ENCODE peak calls at places on chromosome 4, in nine cellular contexts. B, L, O, G, V, C, T, A and Z are unnamed samples. For H3K27me3 and H3K36me3, the result is how much of the 10 kb centered on the place peaks cover.

GRCh38 chr4:116073051-116073450 is 959.6 kb upstream of the NDST4 start:
- DNase-seq in C (no peak), G (no peak), T (no peak), L (no peak), V (no peak), A (no peak), O (no peak), B (no peak), Z (no peak)

GRCh38 chr4:3705236-3705987 is 60.8 kb upstream of the ADRA2C start:
- DNase-seq in C (no peak), O (no peak), V (no peak), T (peak), A (no peak), B (no peak), G (no peak), L (no peak), Z (no peak)

GRCh38 chr4:78545275-78546246 is 6.0 kb upstream of the ANXA3 start:
- DNase-seq in T (no peak), V (no peak), C (no peak), L (no peak), G (no peak), A (peak), O (no peak), B (no peak), Z (no peak)

GRCh38 chr4:74038161-74039064 is at the start of gene CXCL3:
- DNase-seq in L (peak), G (peak), O (peak), C (peak), V (peak), T (peak), B (peak), A (peak), Z (peak)

GRCh38 chr4:61468091-61468720 is 268.1 kb downstream of the ADGRL3 start:
- DNase-seq in G (no peak), T (no peak), A (no peak), C (no peak), V (no peak), O (no peak), L (no peak), B (no peak), Z (no peak)

GRCh38 chr4:7905461-7905915 is 34.2 kb downstream of the AFAP1 start:
- DNase-seq in G (peak), T (no peak), A (peak), L (no peak), B (no peak), C (no peak), O (peak), V (no peak), Z (no peak)

GRCh38 chr4:76984788-76985211 is 35.2 kb downstream of the SEPTIN11 start:
- DNase-seq in G (peak), O (peak), T (peak), L (peak), A (peak), B (peak), C (no peak), V (no peak), Z (peak)

GRCh38 chr4:6469898-6470501 is 2.4 kb downstream of the PPP2R2C start:
- DNase-seq in O (no peak), A (no peak), V (no peak), G (no peak), C (no peak), B (no peak), L (no peak), T (no peak), Z (no peak)

GRCh38 chr4:159272341-159273125 is 169.7 kb downstream of the RAPGEF2 start:
- DNase-seq in T (no peak), L (no peak), B (no peak), C (no peak), O (no peak), G (no peak), A (no peak), V (no peak), Z (no peak)

GRCh38 chr4:138204507-138204906 is 37.6 kb downstream of the SLC7A11 start:
- DNase-seq in A (no peak), L (no peak), G (no peak), B (no peak), O (no peak), V (no peak), C (no peak), T (no peak), Z (no peak)

GRCh38 chr4:13182136-13182535 is 302.0 kb downstream of the RAB28 start:
- DNase-seq in O (no peak), G (no peak), V (no peak), L (no peak), B (no peak), T (no peak), C (no peak), A (peak), Z (no peak)

GRCh38 chr4:113311047-113311446 is 261.6 kb downstream of the ANK2 start:
- DNase-seq in B (no peak), V (no peak), L (no peak), O (no peak), T (no peak), C (no peak), G (no peak), A (no peak), Z (no peak)

GRCh38 chr4:174420317-174420716 is 102.0 kb downstream of the HPGD start:
- DNase-seq in C (no peak), A (no peak), O (no peak), L (no peak), T (no peak), B (no peak), V (no peak), G (no peak), Z (no peak)

GRCh38 chr4:6965329-6965728 is 55.7 kb downstream of the TBC1D14 start:
- DNase-seq in T (no peak), L (no peak), G (no peak), V (no peak), C (no peak), O (no peak), B (no peak), A (no peak), Z (no peak)

GRCh38 chr4:161546902-161547301 is 616.9 kb downstream of the FSTL5 start:
- DNase-seq in V (no peak), O (no peak), T (no peak), A (no peak), C (no peak), B (no peak), L (no peak), G (no peak), Z (peak)

GRCh38 chr4:176587920-176588319 is 204.8 kb downstream of the VEGFC start:
- DNase-seq in G (no peak), C (no peak), O (peak), T (no peak), V (no peak), L (no peak), A (peak), B (no peak), Z (no peak)

GRCh38 chr4:25172964-25173917 is 13.0 kb upstream of the SEPSECS start:
- DNase-seq in V (no peak), L (no peak), O (peak), T (peak), G (peak), C (no peak), A (peak), B (no peak), Z (peak)

GRCh38 chr4:152374153-152374552 is 161.7 kb downstream of the FBXW7 start:
- DNase-seq in B (no peak), L (no peak), T (no peak), G (no peak), V (no peak), A (no peak), C (no peak), O (no peak), Z (no peak)

GRCh38 chr4:152369203-152369902 is 166.5 kb downstream of the FBXW7 start:
- DNase-seq in B (no peak), A (no peak), O (no peak), V (no peak), G (no peak), T (no peak), L (no peak), C (no peak), Z (no peak)

GRCh38 chr4:152374606-152375285 is 161.1 kb downstream of the FBXW7 start:
- DNase-seq in T (no peak), C (no peak), B (no peak), L (no peak), G (no peak), O (no peak), V (no peak), A (peak), Z (no peak)

GRCh38 chr4:152369903-152370296 is 166.0 kb downstream of the FBXW7 start:
- DNase-seq in O (no peak), V (no peak), A (peak), G (no peak), B (no peak), C (no peak), T (no peak), L (no peak), Z (no peak)

DNA sequence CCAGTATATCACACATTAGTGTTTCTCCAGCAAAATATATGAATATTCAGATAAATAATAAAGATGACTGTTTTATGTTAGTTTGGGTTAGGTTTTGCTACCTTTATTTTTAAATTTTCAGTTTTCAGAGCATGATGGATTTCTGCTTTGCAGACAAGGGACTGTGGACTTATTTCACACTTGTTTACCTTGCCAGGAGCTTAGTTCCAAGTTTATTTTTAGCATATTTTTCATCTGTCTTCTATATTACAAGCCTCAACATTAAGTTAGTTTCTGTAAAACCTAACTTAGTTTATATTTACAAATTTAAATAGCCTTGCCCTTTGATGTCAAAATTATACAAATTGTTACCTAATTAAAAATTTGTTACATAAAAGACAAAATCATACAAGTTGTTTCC is 163.4 kb downstream of the FBXW7 start:
- DNase-seq in A (no peak), V (no peak), L (no peak), G (no peak), T (no peak), C (no peak), O (no peak), B (no peak), Z (no peak)
- H3K4me3 ChIP-seq in A (no peak), V (no peak), L (no peak), G (no peak), T (no peak), C (no peak), O (no peak), B (no peak), Z (no peak)

GRCh38 chr4:186722856-186723206 is 825 bp downstream of the FAT1 start:
- DNase-seq in B (no peak), G (no peak), V (no peak), L (no peak), A (no peak), T (no peak), C (no peak), O (no peak), Z (no peak)
- H3K27me3 ChIP-seq in B (under half), G (under half), V (under half), L (under half), A (under half), T (under half), C (half or more), O (under half), Z (under half)

DNA sequence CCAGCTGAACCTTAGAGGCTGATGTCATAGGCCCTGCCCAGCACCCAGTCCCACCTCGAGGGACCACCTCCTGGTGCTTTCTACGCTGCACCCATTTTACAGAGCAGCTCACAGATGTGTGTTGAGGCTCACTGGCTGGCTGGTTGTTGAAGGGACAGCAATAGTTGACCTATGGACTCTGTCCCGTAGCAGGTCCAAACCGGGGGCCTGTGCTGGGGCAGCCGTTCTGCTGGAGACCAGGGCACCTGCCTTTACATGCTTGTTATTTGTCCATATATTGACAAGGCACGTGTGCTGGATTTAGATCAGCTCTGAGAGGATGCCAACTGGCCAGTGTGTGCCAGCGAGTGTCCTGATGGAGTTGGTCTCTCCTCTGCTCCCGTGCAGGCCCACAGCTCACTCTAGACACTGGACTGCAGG is 58.1 kb downstream of the TNIP2 start:
- DNase-seq in A (no peak), G (no peak), V (peak), L (no peak), T (no peak), B (no peak), O (no peak), C (no peak), Z (no peak)
- H3K36me3 ChIP-seq in A (half or more), G (half or more), V (half or more), L (under half), T (under half), B (under half), O (under half), C (half or more), Z (under half)

DNA sequence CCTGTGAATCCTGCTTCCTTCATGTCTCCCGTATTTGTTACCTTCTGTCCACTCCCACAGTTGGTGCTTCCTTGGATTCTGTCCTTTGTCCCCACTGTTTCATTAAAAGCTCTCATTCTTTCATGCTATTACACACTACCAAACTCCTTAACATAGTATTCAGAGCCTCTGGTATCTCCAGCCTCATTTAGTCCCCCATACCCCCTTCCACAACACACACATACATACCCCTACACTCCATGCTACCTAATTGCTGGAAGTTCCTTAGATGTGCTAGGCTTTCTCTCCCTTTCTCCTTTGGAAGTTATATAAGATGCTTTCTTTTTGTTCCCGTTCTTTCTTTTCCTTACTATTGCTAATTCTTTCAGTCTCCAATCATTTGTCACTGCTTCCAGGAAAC is 34.9 kb downstream of the FGF2 start:
- DNase-seq in L (no peak), C (no peak), O (no peak), T (no peak), B (no peak), G (no peak), V (no peak), A (no peak), Z (no peak)
- H3K4me3 ChIP-seq in L (no peak), C (no peak), O (no peak), T (no peak), B (no peak), G (no peak), V (no peak), A (no peak), Z (no peak)

DNA sequence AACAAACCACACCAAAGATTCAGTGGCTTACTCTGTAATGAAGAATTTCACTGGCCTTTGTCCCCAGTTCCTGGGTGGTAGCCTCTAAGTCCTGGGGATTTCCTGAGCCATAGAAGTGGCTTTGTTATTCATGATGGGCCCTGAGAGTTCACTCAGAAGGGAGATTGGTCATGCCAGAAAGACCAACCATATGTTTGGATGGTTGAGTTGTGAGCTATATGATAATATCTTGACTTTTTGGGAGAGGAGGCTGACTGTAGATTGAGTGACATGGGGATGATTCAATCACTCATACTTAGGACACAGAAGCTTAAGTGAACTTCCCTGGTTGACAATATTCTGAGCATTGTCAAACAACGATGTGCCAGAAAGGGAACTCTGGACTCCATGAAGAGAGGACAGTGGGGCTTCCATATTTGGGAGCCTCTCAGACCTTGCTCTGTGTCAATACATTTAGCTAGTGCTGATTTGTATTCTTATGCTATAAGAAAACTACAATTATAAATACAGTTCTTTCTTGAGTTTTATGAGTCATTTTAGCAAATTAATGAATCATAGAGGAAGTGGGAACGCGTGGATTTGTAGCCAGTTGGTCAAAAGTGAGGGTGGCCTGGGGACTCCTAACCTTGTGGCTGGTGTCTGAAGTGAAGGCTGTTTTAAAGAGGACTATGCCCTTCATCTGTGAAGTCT is 392.0 kb downstream of the GBA3 start:
- DNase-seq in G (no peak), V (no peak), B (no peak), A (peak), C (no peak), O (no peak), T (no peak), L (peak), Z (peak)
- H3K27me3 ChIP-seq in G (under half), V (under half), B (under half), A (under half), C (under half), O (under half), T (under half), L (under half), Z (under half)

GRCh38 chr4:504076-504475 is 5.1 kb downstream of the PIGG start:
- DNase-seq in C (no peak), V (no peak), L (no peak), G (no peak), O (no peak), B (no peak), T (no peak), A (no peak), Z (no peak)

GRCh38 chr4:498328-498919 is 532 bp downstream of the ZNF721 start:
- DNase-seq in O (no peak), B (no peak), G (no peak), T (no peak), L (no peak), C (no peak), A (peak), V (no peak), Z (no peak)

GRCh38 chr4:499563-499962 is 553 bp downstream of the PIGG start:
- DNase-seq in B (no peak), O (no peak), C (no peak), A (peak), L (peak), T (no peak), G (no peak), V (no peak), Z (no peak)
- H3K36me3 ChIP-seq in B (under half), O (under half), C (half or more), A (under half), L (under half), T (under half), G (half or more), V (under half), Z (under half)

GRCh38 chr4:2390780-2391490 is 27.5 kb downstream of the ZFYVE28 start:
- DNase-seq in V (no peak), A (no peak), G (no peak), B (no peak), L (no peak), C (no peak), O (no peak), T (no peak), Z (no peak)

GRCh38 chr4:2389691-2390090 is 28.8 kb downstream of the ZFYVE28 start:
- DNase-seq in A (no peak), L (no peak), T (no peak), V (no peak), G (no peak), C (no peak), B (no peak), O (no peak), Z (no peak)

GRCh38 chr4:2387829-2388228 is 30.6 kb downstream of the ZFYVE28 start:
- DNase-seq in T (no peak), B (no peak), O (no peak), L (no peak), A (no peak), C (no peak), V (no peak), G (no peak), Z (no peak)

GRCh38 chr4:2388430-2389182 is 29.8 kb downstream of the ZFYVE28 start:
- DNase-seq in A (peak), G (no peak), L (no peak), V (no peak), O (no peak), T (no peak), C (peak), B (no peak), Z (no peak)

DNA sequence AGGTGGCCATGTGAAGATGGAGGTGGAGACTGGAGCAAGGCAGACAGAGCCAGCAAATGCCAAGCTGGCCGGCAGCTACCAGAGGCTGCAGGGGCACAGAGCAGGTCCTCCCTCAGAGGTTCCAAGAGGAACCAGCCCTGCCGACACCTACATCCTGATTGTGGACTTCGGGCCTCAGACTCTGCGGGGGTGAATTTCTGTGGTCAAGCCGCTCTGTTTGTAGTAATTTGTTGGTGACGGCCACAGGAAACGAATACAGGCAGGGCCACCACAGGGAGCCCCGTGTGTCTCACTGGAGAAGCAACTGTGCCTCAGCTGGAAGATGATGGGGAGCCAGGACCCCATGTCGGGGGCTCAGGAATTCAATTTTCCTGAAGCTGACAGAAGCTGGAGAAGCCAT is 28.3 kb downstream of the ZFYVE28 start:
- DNase-seq in L (no peak), O (no peak), V (no peak), C (no peak), B (no peak), A (no peak), T (no peak), G (no peak), Z (no peak)
- H3K4me3 ChIP-seq in L (no peak), O (no peak), V (no peak), C (no peak), B (no peak), A (no peak), T (no peak), G (no peak), Z (no peak)